ENCODE peak calls at places on chromosomes 12 and 14, in six cellular contexts. M is IMR-90, E is mesendoderm, N is neuronal stem cell, R is mesenchymal stem cell, J is H9. H is an unnamed sample.

GRCh38 chr12:113241191-113242017 is 20.1 kb downstream of the TPCN1 start:
- DNase-seq in M (peak), E (no peak), N (no peak), R (peak), J (peak), H (no peak)

GRCh38 chr12:50055831-50056628 is 1.4 kb upstream of the ASIC1 start:
- DNase-seq in M (peak), E (peak), N (no peak), R (peak), J (peak), H (no peak)

GRCh38 chr12:106049546-106049945 is 89.2 kb downstream of the NUAK1 start:
- DNase-seq in M (no peak), E (no peak), N (no peak), R (no peak), J (no peak), H (no peak)

GRCh38 chr14:76473381-76474263 is 97.7 kb downstream of the ESRRB start:
- DNase-seq in M (peak), E (peak), N (no peak), R (no peak), J (peak), H (peak)

GRCh38 chr14:20327005-20327869 is 5.8 kb downstream of the CCNB1IP1 start:
- DNase-seq in M (peak), E (peak), N (peak), R (peak), J (no peak), H (no peak)

GRCh38 chr12:108564724-108565123 is 2.3 kb downstream of the ISCU start:
- DNase-seq in M (no peak), E (no peak), N (no peak), R (no peak), J (no peak), H (no peak)

GRCh38 chr12:69443916-69444315 is 26.3 kb upstream of the FRS2 start:
- DNase-seq in M (no peak), E (no peak), N (no peak), R (no peak), J (no peak), H (no peak)

GRCh38 chr14:52267501-52268190 is at the start of gene PTGDR:
- DNase-seq in M (no peak), E (peak), N (peak), R (peak), J (peak), H (no peak)

GRCh38 chr12:69239286-69239921 is at the start of gene CPSF6:
- DNase-seq in M (peak), E (peak), N (peak), R (peak), J (peak), H (peak)

GRCh38 chr14:75022655-75023054 is 19.9 kb downstream of the EIF2B2 start:
- DNase-seq in M (no peak), E (peak), N (no peak), R (peak), J (peak), H (no peak)

GRCh38 chr12:122368361-122369073 is 54.0 kb downstream of the CLIP1 start:
- DNase-seq in M (peak), E (peak), N (no peak), R (peak), J (no peak), H (no peak)

GRCh38 chr14:28515571-28515970 is 251.0 kb upstream of the FOXG1 start:
- DNase-seq in M (peak), E (no peak), N (no peak), R (no peak), J (no peak), H (no peak)
- H2BK15ac ChIP-seq in M (no peak), E (no peak), N (no peak), R (no peak), J (no peak), H (no peak)

DNA sequence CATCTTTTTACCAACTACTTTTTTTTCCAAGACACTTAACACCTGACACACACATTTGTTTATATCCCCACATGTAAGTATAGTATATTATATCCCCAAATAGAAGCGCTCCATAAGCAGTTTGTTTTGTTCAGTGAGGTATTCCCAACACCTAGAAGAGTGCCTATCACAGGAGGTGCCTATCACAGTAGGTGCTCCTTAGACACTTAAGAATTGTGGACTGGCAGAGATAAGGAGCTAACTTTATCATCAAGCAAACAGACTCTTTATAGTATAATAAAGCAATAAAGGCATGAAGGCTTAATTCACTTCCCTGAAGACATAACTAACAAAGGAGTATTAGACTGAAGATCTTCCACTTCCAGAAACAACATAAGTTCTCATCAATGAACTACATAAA is 29.0 kb downstream of the OSBPL8 start:
- DNase-seq in M (no peak), E (peak), N (no peak), R (no peak), J (no peak), H (no peak)
- H2BK15ac ChIP-seq in M (no peak), E (no peak), N (no peak), R (no peak), J (no peak), H (no peak)

DNA sequence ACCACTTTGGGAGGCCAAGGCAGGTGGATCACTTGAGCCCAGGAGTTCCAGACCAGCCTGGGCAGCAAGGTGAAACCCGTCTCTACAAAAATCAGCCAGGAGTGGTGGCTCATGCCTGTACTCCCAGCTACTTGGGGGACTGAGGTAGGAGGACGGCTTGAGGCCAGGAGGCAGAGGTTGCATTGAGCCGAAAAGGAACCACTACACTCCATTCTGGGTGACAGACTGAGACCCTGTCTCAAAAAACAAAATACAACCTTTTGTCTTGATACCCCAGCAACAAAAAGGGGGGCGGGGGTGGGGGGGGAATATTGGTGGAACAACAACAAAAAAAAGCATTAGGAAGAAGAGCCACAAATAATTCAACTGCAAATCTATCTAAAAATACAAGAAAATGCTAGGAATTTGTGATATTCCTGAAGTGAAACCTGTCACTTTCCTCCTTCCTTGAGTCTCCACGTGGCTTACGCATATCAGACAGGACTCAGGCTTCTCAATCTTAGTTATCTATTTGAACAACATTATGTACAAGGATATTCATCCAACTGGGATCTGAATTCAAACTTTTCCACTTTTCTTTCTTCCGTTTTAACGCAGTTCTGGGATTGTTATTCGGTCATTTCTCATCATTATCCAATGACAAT is 1.2 kb downstream of the R3HDM2 start:
- DNase-seq in M (peak), E (no peak), N (no peak), R (no peak), J (no peak), H (no peak)
- H2BK15ac ChIP-seq in M (no peak), E (no peak), N (no peak), R (no peak), J (no peak), H (peak)

GRCh38 chr12:104374806-104375205 is 71.3 kb downstream of the EID3 start:
- DNase-seq in M (no peak), E (no peak), N (no peak), R (no peak), J (no peak), H (no peak)

GRCh38 chr12:104374071-104374470 is 70.5 kb downstream of the EID3 start:
- DNase-seq in M (no peak), E (no peak), N (no peak), R (no peak), J (no peak), H (no peak)

GRCh38 chr12:104378427-104378826 is 74.9 kb downstream of the EID3 start:
- DNase-seq in M (no peak), E (no peak), N (no peak), R (no peak), J (no peak), H (no peak)

GRCh38 chr12:104376650-104377506 is 73.3 kb downstream of the EID3 start:
- DNase-seq in M (peak), E (no peak), N (no peak), R (peak), J (no peak), H (no peak)

GRCh38 chr12:104377507-104377812 is 73.9 kb downstream of the EID3 start:
- DNase-seq in M (no peak), E (no peak), N (no peak), R (no peak), J (no peak), H (no peak)
- H2BK15ac ChIP-seq in M (peak), E (no peak), N (no peak), R (no peak), J (no peak), H (no peak)